ENCODE peak calls at places on chromosomes 1 and 21, in seven cellular contexts. L is adipocyte; M is stimulated activated CD4-positive, alpha-beta T cell treated with anti-CD3 and anti-CD28 coated beads, Interleukin-4, amount 100 ng/mL, for 48 hours; S is tibial artery; N is HFF-Myc; K is mesenchymal stem cell; U is activated naive CD8-positive, alpha-beta T cell treated with anti-CD3 and anti-CD28 coated beads, Interleukin-2, amount 50 U/mL, for 24 hours. R is an unnamed sample.

GRCh38 chr1:47778280-47778679 is 218.9 kb downstream of the TRABD2B start:
- DNase-seq in L (no peak), M (no peak), S (no peak), N (no peak), K (no peak), U (no peak), R (no peak)

GRCh38 chr1:182249201-182249676 is 142.4 kb downstream of the GLUL start:
- DNase-seq in L (no peak), M (peak; percentile 46), S (no peak), N (no peak), K (no peak), U (peak; percentile 16), R (peak; percentile 68)

GRCh38 chr1:223233410-223234163 is 90.5 kb upstream of the TLR5 start:
- DNase-seq in L (peak; percentile 61), M (peak; percentile 8), S (no peak), N (peak; percentile 67), K (peak; percentile 65), U (no peak), R (no peak)

GRCh38 chr21:43865471-43866181 is 603 bp downstream of the AGPAT3 start:
- DNase-seq in L (peak; percentile 78), M (peak; percentile 52), S (no peak), N (no peak), K (peak; percentile 58), U (peak; percentile 59), R (peak; percentile 60)

GRCh38 chr1:9183441-9183840 is 51.1 kb upstream of the H6PD start:
- DNase-seq in L (no peak), M (no peak), S (no peak), N (no peak), K (no peak), U (no peak), R (peak; percentile 28)

GRCh38 chr1:197663178-197663953 is 111.9 kb downstream of the DENND1B start:
- DNase-seq in L (peak; percentile 16), M (no peak), S (no peak), N (no peak), K (peak; percentile 35), U (no peak), R (no peak)

GRCh38 chr1:42379794-42380616 is 587 bp upstream of the RIMKLA start:
- DNase-seq in L (peak; percentile 49), M (no peak), S (no peak), N (peak; percentile 2), K (peak; percentile 43), U (peak; percentile 38), R (no peak)

GRCh38 chr1:231020816-231021215 is 19.2 kb downstream of the FAM89A start:
- DNase-seq in L (peak; percentile 63), M (no peak), S (no peak), N (peak; percentile 26), K (peak; percentile 95), U (no peak), R (no peak)

GRCh38 chr21:38671716-38672115 is 134.0 kb upstream of the ETS2 start:
- DNase-seq in L (peak; percentile 19), M (no peak), S (no peak), N (no peak), K (no peak), U (no peak), R (no peak)

GRCh38 chr1:244768186-244768585 is 67.3 kb upstream of the COX20 start:
- DNase-seq in L (no peak), M (no peak), S (no peak), N (no peak), K (no peak), U (no peak), R (no peak)

GRCh38 chr1:1364266-1364665 is 5.9 kb upstream of the MXRA8 start:
- DNase-seq in L (no peak), M (no peak), S (no peak), N (no peak), K (no peak), U (no peak), R (no peak)

GRCh38 chr1:15168479-15168878 is 14.9 kb downstream of the TMEM51 start:
- DNase-seq in L (peak; percentile 42), M (no peak), S (no peak), N (no peak), K (peak; percentile 98), U (no peak), R (no peak)

GRCh38 chr1:21520899-21521716 is 11.9 kb downstream of the ALPL start:
- DNase-seq in L (peak; percentile 63), M (no peak), S (no peak), N (peak; percentile 39), K (peak; percentile 24), U (no peak), R (no peak)

GRCh38 chr1:56953386-56953785 is 12.4 kb downstream of the C8B start:
- DNase-seq in L (no peak), M (no peak), S (no peak), N (no peak), K (no peak), U (no peak), R (no peak)

GRCh38 chr1:36156329-36157114 is 562 bp downstream of the MAP7D1 start:
- DNase-seq in L (peak; percentile 81), M (peak; percentile 55), S (peak; percentile 68), N (no peak), K (peak; percentile 82), U (peak; percentile 68), R (peak; percentile 82)

GRCh38 chr1:240399381-240399780 is 212.6 kb downstream of the GREM2 start:
- DNase-seq in L (peak; percentile 76), M (no peak), S (no peak), N (peak; percentile 39), K (peak; percentile 93), U (no peak), R (no peak)

GRCh38 chr1:8294170-8294697 is 23.7 kb upstream of the SLC45A1 start:
- DNase-seq in L (no peak), M (no peak), S (no peak), N (no peak), K (no peak), U (no peak), R (peak; percentile 59)

GRCh38 chr1:182337736-182338571 is 53.6 kb downstream of the GLUL start:
- DNase-seq in L (no peak), M (no peak), S (no peak), N (no peak), K (no peak), U (no peak), R (no peak)

GRCh38 chr1:55877440-55878232 is 662.5 kb upstream of the USP24 start:
- DNase-seq in L (no peak), M (no peak), S (no peak), N (no peak), K (peak; percentile 46), U (no peak), R (no peak)

GRCh38 chr1:15628003-15628402 is 10.7 kb downstream of the DDI2 start:
- DNase-seq in L (no peak), M (no peak), S (no peak), N (no peak), K (no peak), U (no peak), R (no peak)

GRCh38 chr21:45515241-45516061 is 26.8 kb downstream of the SLC19A1 start:
- DNase-seq in L (no peak), M (no peak), S (no peak), N (no peak), K (no peak), U (no peak), R (peak; percentile 27)

GRCh38 chr1:4755301-4756183 is 101.1 kb downstream of the AJAP1 start:
- DNase-seq in L (no peak), M (no peak), S (no peak), N (no peak), K (no peak), U (no peak), R (no peak)

GRCh38 chr1:226384717-226385116 is 23.2 kb downstream of the PARP1 start:
- DNase-seq in L (no peak), M (no peak), S (no peak), N (no peak), K (no peak), U (no peak), R (no peak)

GRCh38 chr1:3148171-3148570 is 79.2 kb downstream of the PRDM16 start:
- DNase-seq in L (no peak), M (no peak), S (no peak), N (no peak), K (no peak), U (no peak), R (no peak)

GRCh38 chr1:185360714-185361113 is 43.7 kb upstream of the IVNS1ABP start:
- DNase-seq in L (no peak), M (no peak), S (no peak), N (no peak), K (no peak), U (no peak), R (no peak)

GRCh38 chr1:147641291-147641690 is 29.0 kb downstream of the ACP6 start:
- DNase-seq in L (no peak), M (no peak), S (no peak), N (no peak), K (no peak), U (no peak), R (no peak)

GRCh38 chr1:224343679-224344078 is 13.0 kb upstream of the CNIH4 start:
- DNase-seq in L (no peak), M (no peak), S (no peak), N (no peak), K (no peak), U (no peak), R (no peak)

GRCh38 chr21:40976198-40977114 is 129.5 kb upstream of the DSCAM start:
- DNase-seq in L (no peak), M (no peak), S (no peak), N (no peak), K (no peak), U (no peak), R (no peak)

R was measured in left lung.